ENCODE peak calls at places on chromosomes 6 and 20, in five cellular contexts. L is type B pancreatic cell, G is B cell, I is GM13976, C is HFFc6. P is an unnamed sample.

GRCh38 chr20:1215386-1216170 is 10.3 kb upstream of the RAD21L1 start:
- DNase-seq in L (no peak), G (no peak), I (no peak), C (no peak), P (no peak)

GRCh38 chr20:7094438-7094997 is 327.0 kb downstream of the BMP2 start:
- DNase-seq in L (no peak), G (no peak), I (no peak), C (no peak), P (no peak)

GRCh38 chr20:64188682-64189529 is 24.7 kb downstream of the MYT1 start:
- DNase-seq in L (no peak), G (no peak), I (no peak), C (peak; percentile 31), P (no peak)

GRCh38 chr6:169340395-169340794 is 86.7 kb upstream of the THBS2 start:
- DNase-seq in L (no peak), G (no peak), I (no peak), C (no peak), P (no peak)

GRCh38 chr6:50849781-50850180 is 31.1 kb downstream of the TFAP2B start:
- DNase-seq in L (no peak), G (no peak), I (no peak), C (no peak), P (no peak)

GRCh38 chr6:155142163-155142901 is 121.5 kb upstream of the CLDN20 start:
- DNase-seq in L (no peak), G (no peak), I (no peak), C (no peak), P (no peak)

GRCh38 chr6:111591370-111591900 is 14.2 kb downstream of the TRAF3IP2 start:
- DNase-seq in L (no peak), G (no peak), I (no peak), C (peak; percentile 98), P (no peak)

GRCh38 chr6:118198746-118199145 is 291.7 kb downstream of the SLC35F1 start:
- DNase-seq in L (no peak), G (no peak), I (no peak), C (no peak), P (no peak)

GRCh38 chr6:23990158-23990557 is 135.9 kb upstream of the NRSN1 start:
- DNase-seq in L (no peak), G (no peak), I (no peak), C (no peak), P (no peak)

GRCh38 chr6:163340201-163340887 is 74.2 kb upstream of the QKI start:
- DNase-seq in L (no peak), G (no peak), I (no peak), C (no peak), P (no peak)

GRCh38 chr6:132768051-132768517 is 10.4 kb upstream of the VNN2 start:
- DNase-seq in L (no peak), G (no peak), I (peak; percentile 39), C (peak; percentile 36), P (peak; percentile 61)

GRCh38 chr6:41836022-41836659 is 48.6 kb downstream of the TOMM6 start:
- DNase-seq in L (no peak), G (no peak), I (peak; percentile 40), C (no peak), P (no peak)

GRCh38 chr6:117733341-117733740 is 58.1 kb downstream of the NUS1 start:
- DNase-seq in L (no peak), G (no peak), I (no peak), C (no peak), P (no peak)

GRCh38 chr6:35136185-35136584 is 5.0 kb downstream of the TCP11 start:
- DNase-seq in L (no peak), G (no peak), I (no peak), C (no peak), P (peak; percentile 12)

GRCh38 chr20:57536759-57537724 is 12.1 kb upstream of the CTCFL start:
- DNase-seq in L (no peak), G (no peak), I (no peak), C (no peak), P (no peak)

GRCh38 chr20:34268851-34269668 is 27.8 kb downstream of the ASIP start:
- DNase-seq in L (no peak), G (no peak), I (peak; percentile 60), C (no peak), P (peak; percentile 26)

GRCh38 chr6:134065706-134066105 is 13.3 kb upstream of the SLC2A12 start:
- DNase-seq in L (no peak), G (no peak), I (peak; percentile 32), C (peak; percentile 12), P (no peak)

GRCh38 chr6:144190593-144190992 is 40.3 kb downstream of the STX11 start:
- DNase-seq in L (no peak), G (no peak), I (no peak), C (no peak), P (no peak)

GRCh38 chr6:109467696-109468095 is 12.1 kb upstream of the MICAL1 start:
- DNase-seq in L (no peak), G (no peak), I (no peak), C (no peak), P (no peak)

GRCh38 chr6:56767892-56768531 is 125.3 kb upstream of the DST start:
- DNase-seq in L (no peak), G (no peak), I (no peak), C (no peak), P (no peak)

GRCh38 chr6:148681666-148682065 is 65.2 kb upstream of the UST start:
- DNase-seq in L (no peak), G (no peak), I (no peak), C (no peak), P (no peak)

GRCh38 chr20:50484271-50484976 is 25.8 kb upstream of the PTPN1 start:
- DNase-seq in L (no peak), G (no peak), I (no peak), C (no peak), P (no peak)
- TF ChIP-seq CTCF in L (no peak), G (no peak), I (no peak), C (peak; percentile 18), P (peak; percentile 17)

DNA sequence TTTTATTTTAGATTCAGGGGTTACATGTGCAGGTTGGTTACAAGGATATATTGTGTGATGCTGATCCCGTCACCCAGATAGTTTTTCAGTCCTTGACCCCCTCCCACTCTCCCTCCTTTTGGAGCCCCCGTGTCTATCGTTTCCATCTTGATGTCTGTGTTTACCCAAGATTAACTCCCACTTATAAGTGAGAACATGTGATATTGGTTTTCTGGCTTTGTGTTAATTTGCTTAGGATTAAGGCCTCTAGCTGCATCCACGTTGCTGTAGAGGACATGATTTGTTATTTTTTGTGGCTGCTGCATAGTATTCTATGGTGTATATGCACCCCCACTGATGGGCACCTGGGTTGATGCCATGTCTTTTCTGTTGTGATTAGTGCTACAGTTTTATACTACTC is 178.6 kb downstream of the PLCB1 start:
- DNase-seq in L (no peak), G (no peak), I (no peak), C (no peak), P (no peak)
- TF ChIP-seq CTCF in L (no peak), G (no peak), I (no peak), C (no peak), P (no peak)

DNA sequence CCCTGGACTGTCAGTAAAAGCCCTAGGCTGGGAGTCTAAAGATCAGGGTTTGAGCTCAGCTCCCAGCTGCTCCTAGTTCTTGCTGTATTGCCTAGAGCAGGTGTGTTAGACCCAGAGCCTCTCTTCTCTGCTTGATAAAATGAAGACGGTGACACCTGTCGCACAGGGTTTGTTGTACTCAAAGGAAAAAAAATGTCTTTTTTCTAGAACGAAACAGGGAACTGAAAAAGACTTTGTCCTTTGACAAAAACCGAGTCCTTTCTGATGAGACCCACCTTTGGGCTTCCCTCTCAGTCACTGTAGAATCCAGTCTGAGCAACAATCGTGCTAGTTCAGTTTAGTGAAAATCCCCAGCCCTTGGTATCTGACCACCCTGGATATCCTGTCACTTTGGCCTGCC is 102.1 kb upstream of the LAMP5 start:
- DNase-seq in L (no peak), G (no peak), I (no peak), C (no peak), P (peak; percentile 13)
- TF ChIP-seq CTCF in L (no peak), G (no peak), I (no peak), C (no peak), P (no peak)

GRCh38 chr6:33779305-33779704 is 9.6 kb downstream of the LEMD2 start:
- DNase-seq in L (no peak), G (no peak), I (no peak), C (no peak), P (no peak)
- TF ChIP-seq CTCF in L (peak; percentile 49), G (no peak), I (no peak), C (no peak), P (no peak)

GRCh38 chr20:3670511-3670910 is 7.3 kb upstream of the GFRA4 start:
- DNase-seq in L (no peak), G (no peak), I (no peak), C (no peak), P (no peak)
- TF ChIP-seq CTCF in L (peak; percentile 41), G (no peak), I (no peak), C (peak; percentile 29), P (no peak)

GRCh38 chr6:62612526-62612925 is 326.5 kb upstream of the KHDRBS2 start:
- DNase-seq in L (no peak), G (no peak), I (no peak), C (no peak), P (no peak)

GRCh38 chr6:62615366-62616015 is 329.5 kb upstream of the KHDRBS2 start:
- DNase-seq in L (no peak), G (no peak), I (no peak), C (no peak), P (no peak)

GRCh38 chr6:62613920-62614319 is 327.9 kb upstream of the KHDRBS2 start:
- DNase-seq in L (no peak), G (no peak), I (no peak), C (no peak), P (no peak)

GRCh38 chr6:62614442-62614841 is 328.4 kb upstream of the KHDRBS2 start:
- DNase-seq in L (no peak), G (no peak), I (no peak), C (no peak), P (no peak)
- TF ChIP-seq CTCF in L (no peak), G (no peak), I (no peak), C (no peak), P (no peak)

GRCh38 chr6:150189176-150189575 is 46.3 kb downstream of the PPP1R14C start:
- DNase-seq in L (no peak), G (no peak), I (no peak), C (no peak), P (no peak)
- TF ChIP-seq CTCF in L (no peak), G (no peak), I (no peak), C (no peak), P (peak; percentile 27)

DNA sequence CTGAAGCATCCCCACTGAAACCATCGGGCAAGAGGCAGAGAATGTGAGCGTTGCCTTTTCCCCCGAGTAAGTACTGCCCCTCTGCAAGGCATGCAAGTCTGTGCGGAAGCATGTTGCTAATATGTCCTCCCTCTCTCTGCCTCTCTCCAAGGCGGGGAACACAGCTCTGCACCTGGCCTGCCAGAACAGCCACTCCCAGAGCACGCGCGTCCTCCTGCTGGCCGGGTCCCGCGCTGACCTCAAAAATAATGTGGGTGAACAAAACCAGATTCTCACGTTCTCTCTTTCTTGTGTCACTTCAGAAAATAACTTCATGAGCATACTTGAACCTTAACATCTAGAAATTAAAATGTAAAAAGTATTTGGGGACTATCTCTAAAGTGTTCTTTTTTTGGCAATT is 26.4 kb downstream of the LYRM2 start:
- DNase-seq in L (peak; percentile 53), G (no peak), I (no peak), C (no peak), P (no peak)
- TF ChIP-seq CTCF in L (peak; percentile 56), G (no peak), I (no peak), C (no peak), P (no peak)

P was measured in GM06990.